ENCODE peak calls at places on chromosomes 7 and 10, in ten cellular contexts. E, D, F, G, B, Z, A, U, C and V are unnamed samples.

GRCh38 chr7:20232848-20233247 is 15.7 kb upstream of the MACC1 start:
- DNase-seq in E (no peak), D (no peak), F (no peak), G (no peak), B (no peak), Z (no peak), A (no peak), U (no peak), C (no peak), V (no peak)

GRCh38 chr10:42954776-42955492 is 121.9 kb upstream of the RET start:
- DNase-seq in E (no peak), D (peak), F (no peak), G (no peak), B (no peak), Z (no peak), A (no peak), U (peak), C (no peak), V (peak)

GRCh38 chr7:121500659-121501058 is 104.6 kb upstream of the FAM3C start:
- DNase-seq in E (no peak), D (no peak), F (no peak), G (no peak), B (no peak), Z (no peak), A (no peak), U (no peak), C (no peak), V (no peak)

GRCh38 chr7:22861576-22861975 is 38.9 kb upstream of the TOMM7 start:
- DNase-seq in E (no peak), D (no peak), F (no peak), G (no peak), B (no peak), Z (no peak), A (no peak), U (no peak), C (no peak), V (no peak)

GRCh38 chr10:127977368-127978009 is 70.6 kb downstream of the PTPRE start:
- DNase-seq in E (no peak), D (peak), F (peak), G (peak), B (peak), Z (peak), A (no peak), U (peak), C (peak), V (peak)

GRCh38 chr7:44107961-44108767 is 4.0 kb downstream of the AEBP1 start:
- DNase-seq in E (no peak), D (no peak), F (no peak), G (no peak), B (no peak), Z (no peak), A (no peak), U (peak), C (no peak), V (no peak)

GRCh38 chr7:155947051-155947450 is 134.8 kb upstream of the SHH start:
- DNase-seq in E (no peak), D (no peak), F (peak), G (no peak), B (no peak), Z (no peak), A (no peak), U (no peak), C (peak), V (no peak)

GRCh38 chr7:88091988-88092675 is 127.7 kb downstream of the SRI start:
- DNase-seq in E (no peak), D (no peak), F (no peak), G (no peak), B (no peak), Z (no peak), A (no peak), U (no peak), C (no peak), V (no peak)

GRCh38 chr7:91098566-91098965 is 165.7 kb upstream of the FZD1 start:
- DNase-seq in E (no peak), D (no peak), F (peak), G (no peak), B (no peak), Z (no peak), A (no peak), U (no peak), C (no peak), V (no peak)

GRCh38 chr10:44971419-44971818 is 7.2 kb downstream of the DEPP1 start:
- DNase-seq in E (no peak), D (no peak), F (no peak), G (no peak), B (no peak), Z (no peak), A (no peak), U (peak), C (no peak), V (peak)

GRCh38 chr7:47227762-47228177 is 354.1 kb downstream of the TNS3 start:
- DNase-seq in E (no peak), D (no peak), F (peak), G (no peak), B (peak), Z (peak), A (peak), U (no peak), C (no peak), V (no peak)

GRCh38 chr10:124386186-124387077 is 32.3 kb downstream of the OAT start:
- DNase-seq in E (peak), D (no peak), F (no peak), G (no peak), B (no peak), Z (no peak), A (no peak), U (no peak), C (peak), V (peak)

GRCh38 chr7:111730476-111731300 is 168.4 kb upstream of the IMMP2L start:
- DNase-seq in E (peak), D (no peak), F (peak), G (no peak), B (no peak), Z (no peak), A (peak), U (no peak), C (no peak), V (no peak)

GRCh38 chr7:26638140-26638539 is 226.2 kb downstream of the SKAP2 start:
- DNase-seq in E (no peak), D (no peak), F (no peak), G (no peak), B (no peak), Z (no peak), A (no peak), U (no peak), C (no peak), V (no peak)

GRCh38 chr10:36114913-36115312 is 472.8 kb upstream of the FZD8 start:
- DNase-seq in E (no peak), D (no peak), F (peak), G (no peak), B (no peak), Z (no peak), A (peak), U (no peak), C (no peak), V (no peak)

GRCh38 chr10:52597189-52597863 is 175.3 kb downstream of the MBL2 start:
- DNase-seq in E (no peak), D (no peak), F (peak), G (no peak), B (no peak), Z (no peak), A (no peak), U (no peak), C (no peak), V (no peak)

GRCh38 chr7:41955475-41956243 is 252.8 kb upstream of the INHBA start:
- DNase-seq in E (peak), D (peak), F (peak), G (peak), B (peak), Z (peak), A (peak), U (peak), C (peak), V (peak)

GRCh38 chr10:115082521-115082920 is 10.6 kb upstream of the ATRNL1 start:
- DNase-seq in E (no peak), D (no peak), F (peak), G (no peak), B (no peak), Z (no peak), A (no peak), U (no peak), C (no peak), V (no peak)

GRCh38 chr7:6422926-6423632 is 24.7 kb downstream of the DAGLB start:
- DNase-seq in E (no peak), D (no peak), F (no peak), G (peak), B (no peak), Z (no peak), A (no peak), U (no peak), C (no peak), V (no peak)

GRCh38 chr10:80137031-80137712 is 4.6 kb downstream of the PLAC9 start:
- DNase-seq in E (peak), D (no peak), F (peak), G (no peak), B (no peak), Z (no peak), A (peak), U (peak), C (no peak), V (peak)

GRCh38 chr7:155848691-155849690 is 36.7 kb upstream of the SHH start:
- DNase-seq in E (no peak), D (peak), F (no peak), G (no peak), B (no peak), Z (no peak), A (no peak), U (no peak), C (no peak), V (peak)

DNA sequence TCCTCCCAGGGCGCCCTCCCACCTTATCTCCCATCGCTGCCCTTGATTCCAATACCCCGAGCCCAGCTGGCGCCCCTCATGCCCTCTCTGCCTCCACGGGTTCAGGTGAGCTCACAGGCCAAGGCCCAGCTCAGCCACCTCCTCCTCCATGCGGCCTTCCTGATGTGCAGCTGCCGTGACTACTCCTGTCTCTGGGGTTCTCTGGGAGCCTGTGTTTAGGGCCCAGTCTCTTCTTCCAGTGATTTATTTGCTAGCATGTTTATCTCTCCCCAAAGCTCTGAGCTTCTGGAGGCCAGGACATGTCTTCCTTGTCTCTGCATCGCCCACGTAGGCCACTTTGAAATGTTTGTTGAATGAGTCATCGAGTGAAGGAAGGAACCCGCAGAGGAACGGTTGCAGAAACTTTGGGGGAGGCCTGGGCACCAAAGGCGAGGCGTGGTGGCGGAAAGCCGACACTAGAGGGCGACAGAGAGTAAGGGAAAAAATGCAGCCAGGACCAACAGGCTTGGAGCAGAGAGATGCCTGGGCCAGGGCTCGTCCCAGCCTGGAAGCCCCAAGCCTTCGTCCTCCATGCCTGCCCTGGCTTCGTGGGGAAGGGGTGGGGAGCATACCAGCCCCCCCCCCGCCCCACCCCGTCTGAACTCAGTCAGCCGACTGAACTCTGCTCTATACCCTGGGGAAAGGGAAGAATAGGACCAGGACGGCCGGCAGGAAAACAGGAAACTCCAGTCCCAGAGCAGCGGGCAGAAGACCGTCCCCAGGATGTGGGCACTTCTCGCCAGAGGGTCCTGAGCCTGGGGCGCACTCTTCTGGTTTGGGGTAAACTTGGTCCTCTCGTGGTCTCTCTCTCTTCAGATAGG is 10.9 kb upstream of the HSPB1 start:
- DNase-seq in E (peak), D (peak), F (peak), G (peak), B (peak), Z (peak), A (peak), U (peak), C (peak), V (peak)
- H3K4me3 ChIP-seq in E (no peak), D (peak), F (peak), G (peak), B (peak), Z (peak), A (no peak), U (peak), C (peak), V (peak)

DNA sequence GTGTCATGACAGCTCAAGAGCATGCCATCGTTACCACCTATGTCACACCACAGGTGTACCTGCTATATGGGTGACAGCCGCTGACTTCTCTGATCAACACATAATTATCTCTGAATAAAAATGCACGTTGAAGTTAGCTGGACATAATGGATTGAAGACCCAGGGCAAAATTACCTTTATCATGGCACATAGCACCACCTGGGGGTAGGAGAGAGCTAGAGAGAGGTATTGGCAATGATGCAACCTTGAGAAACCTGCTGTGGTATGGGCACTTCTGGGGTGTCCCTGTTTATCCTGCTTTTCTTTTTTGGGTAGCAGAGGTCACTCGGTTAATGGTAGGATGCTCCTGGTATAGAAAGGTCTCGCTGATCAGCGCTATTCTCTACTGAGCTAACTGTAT is 323.3 kb downstream of the TFEC start:
- DNase-seq in E (peak), D (peak), F (peak), G (no peak), B (no peak), Z (no peak), A (peak), U (no peak), C (peak), V (no peak)
- TF ChIP-seq CTCF in E (peak), D (peak), F (no peak), G (peak), B (no peak), Z (no peak), A (peak), U (no peak), C (peak), V (peak)

GRCh38 chr7:73648593-73649332 is 18.9 kb upstream of the VPS37D start:
- DNase-seq in E (no peak), D (no peak), F (no peak), G (no peak), B (no peak), Z (no peak), A (no peak), U (no peak), C (no peak), V (no peak)
- H3K4me3 ChIP-seq in E (no peak), D (no peak), F (no peak), G (no peak), B (no peak), Z (no peak), A (no peak), U (no peak), C (peak), V (no peak)

DNA sequence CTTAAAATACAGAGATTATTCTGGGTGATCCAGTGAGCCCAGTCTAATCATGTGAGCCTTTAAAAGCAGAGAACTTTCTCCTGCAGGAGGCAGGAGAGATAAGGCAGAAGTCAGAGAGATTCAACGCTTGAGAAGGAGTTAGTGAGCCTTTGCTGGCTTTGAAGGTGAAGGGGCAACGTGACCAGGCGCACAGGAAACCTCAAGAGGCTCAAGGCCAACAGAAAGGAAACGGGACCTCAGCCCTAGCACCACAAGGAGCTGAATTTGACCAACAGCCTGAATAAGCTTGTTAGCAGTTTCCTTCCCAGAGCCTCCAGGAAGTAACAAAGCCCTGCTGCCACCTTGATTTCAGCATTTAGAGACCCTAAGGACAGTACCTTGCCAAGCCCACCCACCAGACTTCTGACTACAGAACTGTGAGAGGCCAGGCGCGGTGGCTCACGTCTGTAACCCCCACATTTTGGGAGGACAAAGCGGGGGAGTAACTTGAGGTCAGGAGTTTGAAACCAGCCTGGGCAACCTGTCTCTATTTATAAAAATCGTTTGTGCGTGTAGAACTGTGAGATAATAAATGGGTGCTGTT is 87.3 kb upstream of the KAT6B start:
- DNase-seq in E (no peak), D (peak), F (peak), G (no peak), B (no peak), Z (no peak), A (no peak), U (no peak), C (no peak), V (no peak)
- TF ChIP-seq CTCF in E (peak), D (no peak), F (peak), G (peak), B (no peak), Z (no peak), A (peak), U (no peak), C (no peak), V (no peak)

DNA sequence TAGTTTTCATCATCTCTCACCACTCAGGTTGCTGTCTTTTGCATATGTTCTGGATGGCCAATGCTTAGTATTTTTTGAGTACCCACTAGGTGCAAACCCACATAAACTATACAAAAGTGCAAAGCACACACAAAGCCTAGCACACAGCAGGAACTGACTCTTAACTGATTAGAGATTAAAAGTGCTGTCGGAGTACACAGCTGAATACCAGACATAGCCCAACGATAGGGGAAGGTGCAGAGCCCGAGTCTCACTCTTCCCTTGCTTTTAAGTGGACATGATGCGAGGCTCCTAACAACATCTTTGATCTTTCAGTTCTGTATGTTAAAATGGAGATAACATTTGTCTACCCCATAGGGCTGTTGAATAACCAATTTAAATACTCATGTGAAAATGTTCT is 90.8 kb downstream of the DPY19L1 start:
- DNase-seq in E (peak), D (no peak), F (no peak), G (no peak), B (no peak), Z (no peak), A (no peak), U (no peak), C (no peak), V (no peak)
- H3K4me3 ChIP-seq in E (no peak), D (no peak), F (no peak), G (no peak), B (no peak), Z (no peak), A (no peak), U (no peak), C (no peak), V (no peak)

GRCh38 chr7:36440880-36441279 is 51.2 kb downstream of the ANLN start:
- DNase-seq in E (peak), D (no peak), F (peak), G (no peak), B (no peak), Z (no peak), A (peak), U (no peak), C (no peak), V (no peak)
- TF ChIP-seq CTCF in E (peak), D (peak), F (peak), G (peak), B (peak), Z (no peak), A (peak), U (peak), C (peak), V (no peak)

GRCh38 chr10:109988231-109988630 is 19.6 kb upstream of the ADD3 start:
- DNase-seq in E (no peak), D (no peak), F (no peak), G (no peak), B (no peak), Z (no peak), A (no peak), U (no peak), C (no peak), V (no peak)
- H3K4me3 ChIP-seq in E (no peak), D (no peak), F (no peak), G (no peak), B (no peak), Z (no peak), A (no peak), U (no peak), C (no peak), V (no peak)

GRCh38 chr7:140689199-140690152 is 7.0 kb upstream of the NDUFB2 start:
- DNase-seq in E (no peak), D (no peak), F (no peak), G (no peak), B (no peak), Z (no peak), A (no peak), U (no peak), C (no peak), V (peak)

GRCh38 chr7:140688341-140688740 is 8.2 kb upstream of the NDUFB2 start:
- DNase-seq in E (no peak), D (no peak), F (no peak), G (no peak), B (no peak), Z (no peak), A (no peak), U (no peak), C (no peak), V (no peak)

GRCh38 chr7:140694592-140694991 is 1.9 kb upstream of the NDUFB2 start:
- DNase-seq in E (no peak), D (no peak), F (no peak), G (no peak), B (no peak), Z (no peak), A (no peak), U (no peak), C (no peak), V (no peak)

GRCh38 chr7:140695381-140695780 is 1.1 kb upstream of the NDUFB2 start:
- DNase-seq in E (no peak), D (no peak), F (no peak), G (no peak), B (no peak), Z (no peak), A (no peak), U (no peak), C (no peak), V (peak)

DNA sequence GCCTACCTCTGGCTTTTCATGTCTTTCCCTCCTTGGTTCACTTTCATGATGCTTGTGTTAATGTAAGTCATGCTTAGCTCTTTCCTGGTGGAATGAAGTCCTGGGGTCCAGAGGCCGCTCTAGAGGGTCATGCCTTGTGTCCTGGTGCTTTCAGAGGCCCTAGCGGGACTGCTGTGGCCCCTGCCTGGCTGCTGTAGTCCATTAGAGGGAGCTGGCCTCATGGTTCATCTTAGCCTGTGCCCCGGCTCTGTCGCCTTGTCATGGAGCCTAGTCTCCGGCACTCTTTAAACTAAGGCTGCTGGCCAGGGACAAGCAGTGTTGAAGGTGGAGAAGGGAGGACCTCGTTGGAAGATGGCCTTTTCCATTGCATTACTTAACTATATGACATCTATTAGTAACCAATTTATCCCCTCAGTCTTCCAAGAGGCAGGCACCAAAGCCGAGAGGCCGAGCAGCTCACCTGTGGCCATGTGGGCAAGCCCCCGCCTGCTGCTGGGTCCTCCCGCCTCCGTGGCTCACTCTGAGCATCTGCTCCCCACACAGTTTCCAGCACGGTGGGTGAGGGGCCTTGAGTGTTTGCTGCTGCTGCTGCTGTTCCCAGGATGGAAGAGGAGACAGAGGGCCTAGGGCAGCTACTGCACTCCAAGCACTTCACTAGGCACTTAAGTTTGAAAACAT is 5.0 kb upstream of the NDUFB2 start:
- DNase-seq in E (peak), D (no peak), F (no peak), G (no peak), B (no peak), Z (no peak), A (no peak), U (no peak), C (no peak), V (no peak)
- TF ChIP-seq CTCF in E (peak), D (no peak), F (no peak), G (no peak), B (no peak), Z (no peak), A (no peak), U (no peak), C (no peak), V (no peak)